ENCODE peak calls at places on chromosomes 6 and 20, in six cellular contexts. One of them, this sample, is unnamed. For H3K9me2 and H3K27me3, the result is how much of the 10 kb centered on the place peaks cover.

GRCh38 chr6:159012201-159012600 is 12.2 kb upstream of the RSPH3 start:
- DNase-seq in Karpas-422: no peak
- DNase-seq in PC-3: no peak
- DNase-seq in MM.1S: no peak
- DNase-seq in hepatocyte: no peak
- DNase-seq in HCT116: no peak
- DNase-seq in this sample: no peak

GRCh38 chr6:84033523-84034451 is at the start of gene MRAP2:
- DNase-seq in Karpas-422: no peak
- DNase-seq in PC-3: no peak
- DNase-seq in MM.1S: no peak
- DNase-seq in hepatocyte: peak
- DNase-seq in HCT116: no peak
- DNase-seq in this sample: no peak

GRCh38 chr20:37220255-37220654 is 40.9 kb upstream of the MROH8 start:
- DNase-seq in Karpas-422: no peak
- DNase-seq in PC-3: no peak
- DNase-seq in MM.1S: no peak
- DNase-seq in hepatocyte: no peak
- DNase-seq in HCT116: no peak
- DNase-seq in this sample: no peak

GRCh38 chr6:28225056-28225834 is at the start of gene ZSCAN9:
- DNase-seq in Karpas-422: peak
- DNase-seq in PC-3: peak
- DNase-seq in MM.1S: peak
- DNase-seq in hepatocyte: peak
- DNase-seq in HCT116: peak
- DNase-seq in this sample: peak

GRCh38 chr20:43265449-43265848 is 75.7 kb upstream of the PTPRT start:
- DNase-seq in Karpas-422: no peak
- DNase-seq in PC-3: no peak
- DNase-seq in MM.1S: no peak
- DNase-seq in hepatocyte: no peak
- DNase-seq in HCT116: no peak
- DNase-seq in this sample: no peak

GRCh38 chr20:44072381-44072780 is 114.6 kb downstream of the JPH2 start:
- DNase-seq in Karpas-422: no peak
- DNase-seq in PC-3: no peak
- DNase-seq in MM.1S: no peak
- DNase-seq in hepatocyte: no peak
- DNase-seq in HCT116: no peak
- DNase-seq in this sample: no peak

GRCh38 chr20:63979549-63980316 is at the start of gene SAMD10:
- DNase-seq in Karpas-422: peak
- DNase-seq in PC-3: peak
- DNase-seq in MM.1S: peak
- DNase-seq in hepatocyte: peak
- DNase-seq in HCT116: no peak
- DNase-seq in this sample: peak

GRCh38 chr6:148629197-148629909 is 117.5 kb upstream of the UST start:
- DNase-seq in Karpas-422: no peak
- DNase-seq in PC-3: no peak
- DNase-seq in MM.1S: no peak
- DNase-seq in hepatocyte: no peak
- DNase-seq in HCT116: no peak
- DNase-seq in this sample: no peak

GRCh38 chr20:23508449-23508848 is 17.5 kb downstream of the CST8 start:
- DNase-seq in Karpas-422: no peak
- DNase-seq in PC-3: no peak
- DNase-seq in MM.1S: no peak
- DNase-seq in hepatocyte: no peak
- DNase-seq in HCT116: no peak
- DNase-seq in this sample: no peak

GRCh38 chr20:10308652-10309051 is 90.0 kb downstream of the SNAP25 start:
- DNase-seq in Karpas-422: no peak
- DNase-seq in PC-3: no peak
- DNase-seq in MM.1S: no peak
- DNase-seq in hepatocyte: no peak
- DNase-seq in HCT116: no peak
- DNase-seq in this sample: no peak

GRCh38 chr20:10307359-10307735 is 88.7 kb downstream of the SNAP25 start:
- DNase-seq in Karpas-422: no peak
- DNase-seq in PC-3: no peak
- DNase-seq in MM.1S: no peak
- DNase-seq in hepatocyte: no peak
- DNase-seq in HCT116: no peak
- DNase-seq in this sample: no peak

GRCh38 chr20:10312111-10312510 is 93.5 kb downstream of the SNAP25 start:
- DNase-seq in Karpas-422: no peak
- DNase-seq in PC-3: no peak
- DNase-seq in MM.1S: no peak
- DNase-seq in hepatocyte: no peak
- DNase-seq in HCT116: no peak
- DNase-seq in this sample: no peak

GRCh38 chr20:10306440-10307358 is 88.1 kb downstream of the SNAP25 start:
- DNase-seq in Karpas-422: no peak
- DNase-seq in PC-3: peak
- DNase-seq in MM.1S: no peak
- DNase-seq in hepatocyte: no peak
- DNase-seq in HCT116: no peak
- DNase-seq in this sample: peak

DNA sequence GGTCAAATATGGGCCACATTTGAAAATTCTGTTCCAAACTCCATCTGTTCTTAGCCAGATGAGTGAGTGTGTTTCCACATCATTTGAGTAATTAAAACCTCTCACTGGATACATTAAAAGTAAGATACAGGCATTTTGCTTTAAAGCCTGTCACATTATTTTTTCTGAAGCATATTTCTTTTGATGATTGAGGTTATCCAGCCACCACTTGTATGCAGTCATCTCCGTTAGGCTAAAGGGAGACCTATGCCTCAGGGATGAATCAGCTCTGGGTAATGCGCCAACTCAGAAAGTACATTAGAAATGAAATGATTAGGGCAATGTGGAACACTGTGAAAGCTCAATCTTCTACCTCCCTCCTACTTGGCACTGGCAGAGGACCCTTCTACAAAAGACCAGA is 90.7 kb downstream of the SNAP25 start:
- DNase-seq in Karpas-422: no peak
- DNase-seq in PC-3: peak
- DNase-seq in MM.1S: no peak
- DNase-seq in hepatocyte: no peak
- DNase-seq in HCT116: no peak
- DNase-seq in this sample: peak
- H3K4me2 ChIP-seq in Karpas-422: no peak
- H3K4me2 ChIP-seq in PC-3: peak
- H3K4me2 ChIP-seq in MM.1S: no peak
- H3K4me2 ChIP-seq in hepatocyte: no peak
- H3K4me2 ChIP-seq in HCT116: peak
- H3K4me2 ChIP-seq in this sample: peak

GRCh38 chr6:44503471-44503870 is 116.0 kb downstream of the CDC5L start:
- DNase-seq in Karpas-422: no peak
- DNase-seq in PC-3: no peak
- DNase-seq in MM.1S: no peak
- DNase-seq in hepatocyte: no peak
- DNase-seq in HCT116: no peak
- DNase-seq in this sample: no peak
- H3K9me2 ChIP-seq in Karpas-422: under half
- H3K9me2 ChIP-seq in PC-3: under half
- H3K9me2 ChIP-seq in MM.1S: under half
- H3K9me2 ChIP-seq in hepatocyte: under half
- H3K9me2 ChIP-seq in HCT116: under half
- H3K9me2 ChIP-seq in this sample: under half

GRCh38 chr20:57475388-57476072 is 49.4 kb downstream of the CTCFL start:
- DNase-seq in Karpas-422: peak
- DNase-seq in PC-3: no peak
- DNase-seq in MM.1S: peak
- DNase-seq in hepatocyte: no peak
- DNase-seq in HCT116: no peak
- DNase-seq in this sample: no peak

GRCh38 chr20:57474191-57474590 is 50.7 kb downstream of the CTCFL start:
- DNase-seq in Karpas-422: peak
- DNase-seq in PC-3: no peak
- DNase-seq in MM.1S: no peak
- DNase-seq in hepatocyte: no peak
- DNase-seq in HCT116: no peak
- DNase-seq in this sample: no peak

GRCh38 chr20:57474816-57475215 is 50.1 kb downstream of the CTCFL start:
- DNase-seq in Karpas-422: peak
- DNase-seq in PC-3: no peak
- DNase-seq in MM.1S: no peak
- DNase-seq in hepatocyte: no peak
- DNase-seq in HCT116: no peak
- DNase-seq in this sample: no peak

GRCh38 chr20:57471496-57472210 is 53.3 kb downstream of the CTCFL start:
- DNase-seq in Karpas-422: peak
- DNase-seq in PC-3: no peak
- DNase-seq in MM.1S: no peak
- DNase-seq in hepatocyte: no peak
- DNase-seq in HCT116: no peak
- DNase-seq in this sample: no peak

DNA sequence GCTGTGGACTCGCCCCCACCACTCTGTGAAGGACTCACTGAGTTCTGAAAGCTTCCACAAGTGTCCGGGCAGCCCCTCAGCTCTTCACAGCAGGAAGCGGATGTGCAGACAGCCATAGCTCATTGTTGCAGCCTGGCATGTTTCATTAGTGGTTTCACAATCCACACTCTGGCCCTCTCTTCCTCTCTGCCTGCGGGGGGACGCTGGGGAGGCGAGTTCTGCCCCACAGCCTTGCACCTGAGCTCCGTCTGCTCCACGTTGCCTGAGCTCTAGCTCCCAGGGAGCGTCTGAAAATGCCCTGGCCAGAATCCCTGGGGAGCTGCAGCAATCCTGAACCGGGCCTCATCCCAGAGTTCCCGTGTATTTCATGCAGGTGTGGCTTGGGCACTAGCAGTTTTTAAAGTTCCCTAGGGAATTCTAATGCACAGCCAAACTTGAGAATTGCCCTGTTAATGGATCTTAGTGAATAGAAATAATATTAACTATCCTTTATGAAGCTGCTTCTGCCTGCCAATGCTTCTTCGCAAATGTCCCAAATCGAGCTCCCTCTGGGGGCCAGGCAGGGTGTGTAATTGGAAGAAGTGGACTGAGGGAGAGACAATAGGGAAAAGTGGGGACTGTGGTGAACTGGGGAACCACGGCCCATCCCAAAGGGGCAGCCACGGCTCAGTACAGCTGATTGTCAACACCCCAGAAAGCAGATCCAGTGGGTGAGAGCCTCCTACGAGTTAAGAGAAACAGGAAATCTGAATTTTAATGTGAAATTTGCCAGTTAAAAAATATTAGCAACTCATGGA is 51.5 kb downstream of the CTCFL start:
- DNase-seq in Karpas-422: peak
- DNase-seq in PC-3: no peak
- DNase-seq in MM.1S: peak
- DNase-seq in hepatocyte: no peak
- DNase-seq in HCT116: no peak
- DNase-seq in this sample: no peak
- H3K27me3 ChIP-seq in Karpas-422: under half
- H3K27me3 ChIP-seq in PC-3: half or more
- H3K27me3 ChIP-seq in MM.1S: under half
- H3K27me3 ChIP-seq in hepatocyte: under half
- H3K27me3 ChIP-seq in HCT116: under half
- H3K27me3 ChIP-seq in this sample: half or more

GRCh38 chr20:58397429-58397828 is 8.4 kb downstream of the VAPB start:
- DNase-seq in Karpas-422: no peak
- DNase-seq in PC-3: no peak
- DNase-seq in MM.1S: no peak
- DNase-seq in hepatocyte: no peak
- DNase-seq in HCT116: no peak
- DNase-seq in this sample: no peak
- H3K4me2 ChIP-seq in Karpas-422: no peak
- H3K4me2 ChIP-seq in PC-3: no peak
- H3K4me2 ChIP-seq in MM.1S: no peak
- H3K4me2 ChIP-seq in hepatocyte: no peak
- H3K4me2 ChIP-seq in HCT116: no peak
- H3K4me2 ChIP-seq in this sample: no peak

GRCh38 chr20:19793716-19794115 is 35.7 kb downstream of the RIN2 start:
- DNase-seq in Karpas-422: no peak
- DNase-seq in PC-3: no peak
- DNase-seq in MM.1S: no peak
- DNase-seq in hepatocyte: no peak
- DNase-seq in HCT116: no peak
- DNase-seq in this sample: no peak
- H3K9me2 ChIP-seq in Karpas-422: under half
- H3K9me2 ChIP-seq in PC-3: under half
- H3K9me2 ChIP-seq in MM.1S: under half
- H3K9me2 ChIP-seq in hepatocyte: under half
- H3K9me2 ChIP-seq in HCT116: under half
- H3K9me2 ChIP-seq in this sample: under half

DNA sequence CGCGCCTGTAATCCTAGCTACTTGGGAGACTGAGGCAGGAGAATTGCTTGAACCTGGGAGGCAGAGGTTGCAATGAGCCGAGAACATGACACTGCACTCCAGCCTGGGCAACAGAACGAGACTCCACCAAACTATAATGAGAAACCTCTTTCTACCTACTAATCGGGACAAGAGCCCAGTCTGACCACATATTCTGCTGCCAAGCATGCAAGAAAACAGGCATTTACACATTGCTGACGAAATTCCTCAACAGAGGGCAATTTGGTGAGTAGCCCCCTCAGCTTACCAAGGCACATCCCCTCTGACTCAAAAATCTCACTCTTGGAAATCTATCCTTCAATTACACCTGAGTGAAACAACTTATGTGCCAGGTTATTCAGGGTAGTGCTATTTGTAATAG is 81.2 kb downstream of the SLC23A2 start:
- DNase-seq in Karpas-422: no peak
- DNase-seq in PC-3: no peak
- DNase-seq in MM.1S: no peak
- DNase-seq in hepatocyte: no peak
- DNase-seq in HCT116: no peak
- DNase-seq in this sample: no peak
- H3K27me3 ChIP-seq in Karpas-422: under half
- H3K27me3 ChIP-seq in PC-3: under half
- H3K27me3 ChIP-seq in MM.1S: under half
- H3K27me3 ChIP-seq in hepatocyte: under half
- H3K27me3 ChIP-seq in HCT116: under half
- H3K27me3 ChIP-seq in this sample: under half

This sample was measured in PC-9.